ENCODE peak calls at places on chromosomes 6 and 20, in ten cellular contexts. Z is lower leg skin, D is A673, Q is IMR-90, N is ELR, P is lung microvascular endothelial cell, V is GM23248, H is HTR-8/SVneo, S is stomach, F is SK-N-DZ. E is an unnamed sample.

GRCh38 chr6:113873043-113873667 is 16.0 kb downstream of the MARCKS start:
- DNase-seq in Z (no peak), D (no peak), Q (no peak), N (no peak), P (no peak), V (no peak), H (no peak), S (peak; percentile 76), F (no peak), E (no peak)

GRCh38 chr6:12356983-12357972 is 67.1 kb downstream of the EDN1 start:
- DNase-seq in Z (no peak), D (no peak), Q (no peak), N (no peak), P (no peak), V (peak; percentile 69), H (no peak), S (no peak), F (no peak), E (no peak)

GRCh38 chr6:7909323-7910276 is 988 bp downstream of the TXNDC5 start:
- DNase-seq in Z (peak; percentile 89), D (peak; percentile 54), Q (peak; percentile 27), N (peak; percentile 64), P (peak; percentile 93), V (peak; percentile 85), H (peak; percentile 62), S (peak; percentile 57), F (peak; percentile 18), E (peak; percentile 59)

GRCh38 chr6:39088331-39088730 is 26.7 kb downstream of the SAYSD1 start:
- DNase-seq in Z (no peak), D (no peak), Q (peak; percentile 68), N (peak; percentile 45), P (peak; percentile 17), V (peak; percentile 62), H (peak; percentile 33), S (no peak), F (no peak), E (no peak)

GRCh38 chr6:12420626-12421025 is 130.5 kb downstream of the EDN1 start:
- DNase-seq in Z (no peak), D (no peak), Q (peak; percentile 25), N (peak; percentile 57), P (no peak), V (peak; percentile 68), H (no peak), S (no peak), F (no peak), E (no peak)

GRCh38 chr6:61044011-61044410 is 1242.0 kb downstream of the KHDRBS2 start:
- DNase-seq in Z (no peak), D (no peak), Q (no peak), N (no peak), P (no peak), V (no peak), H (no peak), S (no peak), F (no peak), E (no peak)

GRCh38 chr6:20875369-20875963 is 341.2 kb downstream of the CDKAL1 start:
- DNase-seq in Z (no peak), D (peak; percentile 75), Q (peak; percentile 45), N (peak; percentile 44), P (peak; percentile 73), V (peak; percentile 38), H (no peak), S (no peak), F (peak; percentile 35), E (no peak)

GRCh38 chr6:6219716-6220115 is 100.7 kb downstream of the F13A1 start:
- DNase-seq in Z (no peak), D (no peak), Q (no peak), N (no peak), P (no peak), V (no peak), H (no peak), S (no peak), F (no peak), E (no peak)

GRCh38 chr20:61924858-61925554 is 140.7 kb downstream of the TAF4 start:
- DNase-seq in Z (no peak), D (no peak), Q (no peak), N (no peak), P (no peak), V (no peak), H (no peak), S (no peak), F (no peak), E (no peak)

GRCh38 chr6:52216932-52217331 is 27.4 kb downstream of the IL17F start:
- DNase-seq in Z (no peak), D (no peak), Q (no peak), N (no peak), P (no peak), V (no peak), H (no peak), S (no peak), F (no peak), E (no peak)

GRCh38 chr20:57655812-57656161 is 35.6 kb upstream of the ZBP1 start:
- DNase-seq in Z (no peak), D (no peak), Q (no peak), N (no peak), P (no peak), V (no peak), H (no peak), S (peak; percentile 20), F (no peak), E (no peak)

GRCh38 chr20:11852801-11853200 is 64.9 kb upstream of the BTBD3 start:
- DNase-seq in Z (no peak), D (no peak), Q (peak; percentile 28), N (peak; percentile 77), P (no peak), V (peak; percentile 44), H (peak; percentile 11), S (no peak), F (no peak), E (no peak)

GRCh38 chr6:143192766-143193165 is 132.1 kb downstream of the AIG1 start:
- DNase-seq in Z (no peak), D (no peak), Q (no peak), N (no peak), P (no peak), V (no peak), H (no peak), S (no peak), F (no peak), E (no peak)

GRCh38 chr6:168372871-168373270 is 53.3 kb upstream of the DACT2 start:
- DNase-seq in Z (peak; percentile 62), D (no peak), Q (no peak), N (no peak), P (no peak), V (no peak), H (no peak), S (peak; percentile 38), F (no peak), E (no peak)

GRCh38 chr6:73854998-73855718 is 159.2 kb downstream of the CD109 start:
- DNase-seq in Z (no peak), D (peak; percentile 83), Q (peak; percentile 73), N (peak; percentile 76), P (peak; percentile 74), V (peak; percentile 77), H (peak; percentile 26), S (no peak), F (peak; percentile 41), E (no peak)

GRCh38 chr6:93580441-93580840 is 161.1 kb upstream of the EPHA7 start:
- DNase-seq in Z (no peak), D (no peak), Q (no peak), N (no peak), P (no peak), V (no peak), H (no peak), S (no peak), F (no peak), E (no peak)

GRCh38 chr6:111734068-111734825 is 128.6 kb upstream of the TRAF3IP2 start:
- DNase-seq in Z (no peak), D (no peak), Q (peak; percentile 40), N (no peak), P (no peak), V (no peak), H (no peak), S (no peak), F (no peak), E (no peak)

GRCh38 chr6:82970853-82971252 is 94.8 kb downstream of the UBE3D start:
- DNase-seq in Z (no peak), D (no peak), Q (no peak), N (no peak), P (no peak), V (no peak), H (no peak), S (no peak), F (no peak), E (no peak)

GRCh38 chr20:45538209-45538798 is 978 bp downstream of the WFDC6 start:
- DNase-seq in Z (no peak), D (no peak), Q (no peak), N (peak; percentile 83), P (no peak), V (peak; percentile 8), H (no peak), S (no peak), F (no peak), E (no peak)

GRCh38 chr6:35077006-35077712 is 64.0 kb downstream of the TCP11 start:
- DNase-seq in Z (no peak), D (no peak), Q (no peak), N (no peak), P (no peak), V (no peak), H (no peak), S (no peak), F (no peak), E (no peak)

GRCh38 chr20:513429-513828 is 30.2 kb downstream of the CSNK2A1 start:
- DNase-seq in Z (no peak), D (no peak), Q (peak; percentile 44), N (peak; percentile 10), P (no peak), V (peak; percentile 55), H (no peak), S (no peak), F (no peak), E (no peak)

GRCh38 chr20:2130668-2131067 is 29.0 kb downstream of the STK35 start:
- DNase-seq in Z (no peak), D (no peak), Q (no peak), N (no peak), P (no peak), V (no peak), H (no peak), S (no peak), F (no peak), E (no peak)

GRCh38 chr20:16005612-16006493 is 567.4 kb downstream of the KIF16B start:
- DNase-seq in Z (no peak), D (no peak), Q (no peak), N (no peak), P (no peak), V (no peak), H (no peak), S (no peak), F (no peak), E (no peak)

GRCh38 chr20:34076952-34077351 is 35.1 kb downstream of the EIF2S2 start:
- DNase-seq in Z (no peak), D (no peak), Q (no peak), N (no peak), P (no peak), V (no peak), H (no peak), S (no peak), F (no peak), E (no peak)

GRCh38 chr6:37623666-37624065 is 74.0 kb downstream of the MDGA1 start:
- DNase-seq in Z (no peak), D (no peak), Q (no peak), N (peak; percentile 38), P (no peak), V (peak; percentile 60), H (no peak), S (no peak), F (no peak), E (no peak)

GRCh38 chr6:84979541-84979940 is 215.1 kb upstream of the TBX18 start:
- DNase-seq in Z (no peak), D (no peak), Q (no peak), N (peak; percentile 1), P (peak; percentile 96), V (peak; percentile 47), H (no peak), S (no peak), F (no peak), E (no peak)

GRCh38 chr6:116561377-116562018 is 7.9 kb downstream of the CALHM4 start:
- DNase-seq in Z (peak; percentile 94), D (peak; percentile 78), Q (peak; percentile 75), N (peak; percentile 79), P (peak; percentile 77), V (peak; percentile 77), H (peak; percentile 47), S (peak; percentile 78), F (peak; percentile 70), E (peak; percentile 77)

GRCh38 chr6:128057541-128058335 is 156.9 kb upstream of the THEMIS start:
- DNase-seq in Z (no peak), D (no peak), Q (peak; percentile 61), N (peak; percentile 69), P (no peak), V (peak; percentile 56), H (no peak), S (no peak), F (no peak), E (no peak)

E was measured in activated T-cell treated with anti-CD3 and anti-CD28 coated beads, Interleukin-2, amount 50 U/mL, for 48 hours.